ENCODE peak calls at places on chromosomes 4 and X, in seven cellular contexts. One of them, this sample, is unnamed.
A peak's percentile ranks its signal among the peaks of the same experiment; 100 is the strongest.

GRCh38 chrX:39577976-39578962 is 519.5 kb downstream of the BCOR start:
- DNase-seq in psoas muscle: peak; percentile 60
- DNase-seq in A549: no peak
- DNase-seq in cardiac muscle cell: no peak
- DNase-seq in lower lobe of right lung: no peak
- DNase-seq in IMR-90: no peak
- DNase-seq in HCT116: no peak
- DNase-seq in this sample: no peak

GRCh38 chrX:134622813-134623185 is 35.5 kb downstream of the PLAC1 start:
- DNase-seq in psoas muscle: no peak
- DNase-seq in A549: no peak
- DNase-seq in cardiac muscle cell: no peak
- DNase-seq in lower lobe of right lung: no peak
- DNase-seq in IMR-90: no peak
- DNase-seq in HCT116: no peak
- DNase-seq in this sample: peak; percentile 48

GRCh38 chrX:37926700-37927099 is 79.3 kb upstream of the DYNLT3 start:
- DNase-seq in psoas muscle: no peak
- DNase-seq in A549: peak; percentile 2
- DNase-seq in cardiac muscle cell: peak; percentile 30
- DNase-seq in lower lobe of right lung: no peak
- DNase-seq in IMR-90: peak; percentile 41
- DNase-seq in HCT116: no peak
- DNase-seq in this sample: peak; percentile 65

GRCh38 chr4:76251448-76252270 is at the start of gene FAM47E:
- DNase-seq in psoas muscle: peak; percentile 93
- DNase-seq in A549: peak; percentile 24
- DNase-seq in cardiac muscle cell: peak; percentile 87
- DNase-seq in lower lobe of right lung: peak; percentile 92
- DNase-seq in IMR-90: peak; percentile 6
- DNase-seq in HCT116: no peak
- DNase-seq in this sample: peak; percentile 23

GRCh38 chr4:54840430-54840829 is 182.7 kb downstream of the KIT start:
- DNase-seq in psoas muscle: no peak
- DNase-seq in A549: no peak
- DNase-seq in cardiac muscle cell: no peak
- DNase-seq in lower lobe of right lung: no peak
- DNase-seq in IMR-90: no peak
- DNase-seq in HCT116: no peak
- DNase-seq in this sample: no peak

GRCh38 chr4:121555315-121556107 is 141.3 kb downstream of the ANXA5 start:
- DNase-seq in psoas muscle: no peak
- DNase-seq in A549: no peak
- DNase-seq in cardiac muscle cell: no peak
- DNase-seq in lower lobe of right lung: no peak
- DNase-seq in IMR-90: peak; percentile 8
- DNase-seq in HCT116: no peak
- DNase-seq in this sample: peak; percentile 17

GRCh38 chr4:182019148-182019652 is 224.0 kb upstream of the TENM3 start:
- DNase-seq in psoas muscle: no peak
- DNase-seq in A549: no peak
- DNase-seq in cardiac muscle cell: no peak
- DNase-seq in lower lobe of right lung: no peak
- DNase-seq in IMR-90: no peak
- DNase-seq in HCT116: no peak
- DNase-seq in this sample: no peak

GRCh38 chrX:106612403-106612789 is 618 bp downstream of the RADX start:
- DNase-seq in psoas muscle: no peak
- DNase-seq in A549: no peak
- DNase-seq in cardiac muscle cell: peak; percentile 15
- DNase-seq in lower lobe of right lung: no peak
- DNase-seq in IMR-90: no peak
- DNase-seq in HCT116: no peak
- DNase-seq in this sample: no peak

GRCh38 chr4:47222276-47222675 is 190.9 kb downstream of the GABRB1 start:
- DNase-seq in psoas muscle: no peak
- DNase-seq in A549: no peak
- DNase-seq in cardiac muscle cell: no peak
- DNase-seq in lower lobe of right lung: no peak
- DNase-seq in IMR-90: peak; percentile 22
- DNase-seq in HCT116: no peak
- DNase-seq in this sample: peak; percentile 77

GRCh38 chr4:140726776-140727500 is 29.2 kb downstream of the TBC1D9 start:
- DNase-seq in psoas muscle: no peak
- DNase-seq in A549: peak; percentile 13
- DNase-seq in cardiac muscle cell: no peak
- DNase-seq in lower lobe of right lung: no peak
- DNase-seq in IMR-90: peak; percentile 28
- DNase-seq in HCT116: no peak
- DNase-seq in this sample: peak; percentile 25

GRCh38 chr4:145909331-145909730 is 29.3 kb downstream of the ZNF827 start:
- DNase-seq in psoas muscle: peak; percentile 82
- DNase-seq in A549: peak; percentile 74
- DNase-seq in cardiac muscle cell: peak; percentile 64
- DNase-seq in lower lobe of right lung: peak; percentile 84
- DNase-seq in IMR-90: no peak
- DNase-seq in HCT116: no peak
- DNase-seq in this sample: no peak

GRCh38 chrX:115324194-115324593 is 34.7 kb downstream of the LUZP4 start:
- DNase-seq in psoas muscle: no peak
- DNase-seq in A549: no peak
- DNase-seq in cardiac muscle cell: no peak
- DNase-seq in lower lobe of right lung: peak; percentile 56
- DNase-seq in IMR-90: peak; percentile 26
- DNase-seq in HCT116: no peak
- DNase-seq in this sample: peak; percentile 36

GRCh38 chr4:101279377-101279871 is 67.9 kb downstream of the PPP3CA start:
- DNase-seq in psoas muscle: no peak
- DNase-seq in A549: no peak
- DNase-seq in cardiac muscle cell: no peak
- DNase-seq in lower lobe of right lung: no peak
- DNase-seq in IMR-90: peak; percentile 97
- DNase-seq in HCT116: no peak
- DNase-seq in this sample: peak; percentile 95

GRCh38 chr4:159090255-159090654 is 12.6 kb upstream of the RAPGEF2 start:
- DNase-seq in psoas muscle: no peak
- DNase-seq in A549: no peak
- DNase-seq in cardiac muscle cell: no peak
- DNase-seq in lower lobe of right lung: no peak
- DNase-seq in IMR-90: no peak
- DNase-seq in HCT116: no peak
- DNase-seq in this sample: no peak

GRCh38 chrX:103691059-103691458 is 4.6 kb upstream of the MORF4L2 start:
- DNase-seq in psoas muscle: no peak
- DNase-seq in A549: no peak
- DNase-seq in cardiac muscle cell: no peak
- DNase-seq in lower lobe of right lung: no peak
- DNase-seq in IMR-90: no peak
- DNase-seq in HCT116: no peak
- DNase-seq in this sample: no peak

GRCh38 chrX:149371984-149372383 is 133.1 kb downstream of the IDS start:
- DNase-seq in psoas muscle: no peak
- DNase-seq in A549: no peak
- DNase-seq in cardiac muscle cell: no peak
- DNase-seq in lower lobe of right lung: no peak
- DNase-seq in IMR-90: no peak
- DNase-seq in HCT116: no peak
- DNase-seq in this sample: no peak

GRCh38 chr4:123547167-123547817 is 150.7 kb downstream of the SPRY1 start:
- DNase-seq in psoas muscle: no peak
- DNase-seq in A549: no peak
- DNase-seq in cardiac muscle cell: peak; percentile 34
- DNase-seq in lower lobe of right lung: peak; percentile 89
- DNase-seq in IMR-90: no peak
- DNase-seq in HCT116: no peak
- DNase-seq in this sample: no peak

GRCh38 chrX:97820170-97820569 is 936.5 kb downstream of the RPA4 start:
- DNase-seq in psoas muscle: no peak
- DNase-seq in A549: no peak
- DNase-seq in cardiac muscle cell: no peak
- DNase-seq in lower lobe of right lung: no peak
- DNase-seq in IMR-90: no peak
- DNase-seq in HCT116: no peak
- DNase-seq in this sample: no peak

GRCh38 chrX:37776283-37776986 is 3.4 kb upstream of the CYBB start:
- DNase-seq in psoas muscle: no peak
- DNase-seq in A549: no peak
- DNase-seq in cardiac muscle cell: no peak
- DNase-seq in lower lobe of right lung: no peak
- DNase-seq in IMR-90: no peak
- DNase-seq in HCT116: no peak
- DNase-seq in this sample: no peak

GRCh38 chr4:159355456-159355855 is 252.6 kb downstream of the RAPGEF2 start:
- DNase-seq in psoas muscle: no peak
- DNase-seq in A549: no peak
- DNase-seq in cardiac muscle cell: no peak
- DNase-seq in lower lobe of right lung: no peak
- DNase-seq in IMR-90: no peak
- DNase-seq in HCT116: no peak
- DNase-seq in this sample: no peak

GRCh38 chr4:911221-911751 is 20.8 kb downstream of the GAK start:
- DNase-seq in psoas muscle: peak; percentile 28
- DNase-seq in A549: no peak
- DNase-seq in cardiac muscle cell: no peak
- DNase-seq in lower lobe of right lung: peak; percentile 39
- DNase-seq in IMR-90: no peak
- DNase-seq in HCT116: no peak
- DNase-seq in this sample: no peak

GRCh38 chrX:123588723-123589122 is 144.1 kb downstream of the THOC2 start:
- DNase-seq in psoas muscle: no peak
- DNase-seq in A549: no peak
- DNase-seq in cardiac muscle cell: no peak
- DNase-seq in lower lobe of right lung: no peak
- DNase-seq in IMR-90: no peak
- DNase-seq in HCT116: no peak
- DNase-seq in this sample: no peak

GRCh38 chr4:16969696-16970135 is 71.3 kb upstream of the LDB2 start:
- DNase-seq in psoas muscle: peak; percentile 61
- DNase-seq in A549: no peak
- DNase-seq in cardiac muscle cell: no peak
- DNase-seq in lower lobe of right lung: no peak
- DNase-seq in IMR-90: peak; percentile 84
- DNase-seq in HCT116: no peak
- DNase-seq in this sample: peak; percentile 72

GRCh38 chr4:125243835-125244397 is 70.8 kb upstream of the FAT4 start:
- DNase-seq in psoas muscle: no peak
- DNase-seq in A549: no peak
- DNase-seq in cardiac muscle cell: no peak
- DNase-seq in lower lobe of right lung: no peak
- DNase-seq in IMR-90: peak; percentile 12
- DNase-seq in HCT116: no peak
- DNase-seq in this sample: peak; percentile 23

DNA sequence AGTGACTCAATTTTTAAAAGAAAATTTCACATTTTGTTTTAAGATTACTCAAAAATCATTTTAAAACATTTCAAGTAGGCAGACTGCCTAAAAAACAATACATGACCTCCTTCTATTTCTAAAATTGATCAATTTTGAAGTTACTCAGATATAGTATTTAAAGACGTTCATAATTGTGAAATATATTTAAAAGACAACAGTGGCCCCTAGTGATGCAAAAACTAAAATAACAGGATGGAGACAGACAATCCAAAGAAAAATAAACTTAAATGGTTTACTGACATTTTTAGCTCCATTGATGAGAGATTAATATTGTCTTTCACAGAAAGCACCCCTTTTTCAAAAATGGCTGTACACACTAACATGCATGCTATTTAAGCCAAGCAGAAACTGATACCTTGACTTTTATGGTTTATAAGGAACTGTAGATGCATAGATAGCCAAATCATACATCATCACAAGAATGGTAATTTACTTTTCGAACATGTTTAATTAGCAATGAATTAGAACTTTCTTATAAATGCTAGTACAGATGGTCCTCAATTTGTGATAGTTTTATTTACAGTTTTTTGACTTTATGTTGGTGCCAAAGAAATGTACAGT is 69.8 kb upstream of the FAT4 start:
- DNase-seq in psoas muscle: no peak
- DNase-seq in A549: no peak
- DNase-seq in cardiac muscle cell: peak; percentile 12
- DNase-seq in lower lobe of right lung: no peak
- DNase-seq in IMR-90: peak; percentile 47
- DNase-seq in HCT116: no peak
- DNase-seq in this sample: peak; percentile 57
- TF ChIP-seq CTCF in psoas muscle: peak; percentile 57
- TF ChIP-seq CTCF in A549: peak; percentile 36
- TF ChIP-seq CTCF in cardiac muscle cell: peak; percentile 42
- TF ChIP-seq CTCF in lower lobe of right lung: peak; percentile 36
- TF ChIP-seq CTCF in IMR-90: peak; percentile 54
- TF ChIP-seq CTCF in HCT116: peak; percentile 56
- TF ChIP-seq CTCF in this sample: peak; percentile 42

GRCh38 chr4:82891728-82892466 is 944 bp upstream of the SEC31A start:
- DNase-seq in psoas muscle: no peak
- DNase-seq in A549: no peak
- DNase-seq in cardiac muscle cell: no peak
- DNase-seq in lower lobe of right lung: no peak
- DNase-seq in IMR-90: peak; percentile 35
- DNase-seq in HCT116: no peak
- DNase-seq in this sample: peak; percentile 54
- H3K4me3 ChIP-seq in psoas muscle: peak overlapping the region; percentile 66
- H3K4me3 ChIP-seq in A549: peak overlapping the region; percentile 61
- H3K4me3 ChIP-seq in cardiac muscle cell: peak overlapping the region; percentile 75
- H3K4me3 ChIP-seq in lower lobe of right lung: peak overlapping the region; percentile 87
- H3K4me3 ChIP-seq in IMR-90: peak overlapping the region; percentile 94
- H3K4me3 ChIP-seq in HCT116: peak overlapping the region; percentile 80
- H3K4me3 ChIP-seq in this sample: peak overlapping the region; percentile 94

DNA sequence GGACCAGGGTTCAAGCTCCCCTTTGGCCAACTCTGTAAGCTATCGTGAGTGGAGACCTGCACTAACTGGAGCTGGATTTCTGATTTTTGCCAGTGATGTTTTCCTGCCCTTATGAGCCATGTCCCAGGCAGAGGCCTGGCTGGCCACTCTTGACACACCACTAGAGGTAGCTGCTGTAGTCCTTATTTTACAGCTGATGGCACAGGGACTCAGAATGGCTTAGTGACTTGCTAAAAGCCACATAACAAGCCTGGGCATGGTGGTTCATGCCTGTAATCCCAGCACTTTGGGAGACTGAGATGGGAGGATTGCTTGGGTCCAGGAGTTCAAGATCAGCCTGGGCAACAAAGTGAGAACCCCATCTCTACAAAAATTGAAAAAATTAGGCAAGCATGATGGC is 33.4 kb downstream of the CYTL1 start:
- DNase-seq in psoas muscle: no peak
- DNase-seq in A549: no peak
- DNase-seq in cardiac muscle cell: no peak
- DNase-seq in lower lobe of right lung: no peak
- DNase-seq in IMR-90: no peak
- DNase-seq in HCT116: no peak
- DNase-seq in this sample: no peak
- TF ChIP-seq CTCF in psoas muscle: no peak
- TF ChIP-seq CTCF in A549: peak; percentile 21
- TF ChIP-seq CTCF in cardiac muscle cell: peak; percentile 10
- TF ChIP-seq CTCF in lower lobe of right lung: no peak
- TF ChIP-seq CTCF in IMR-90: peak; percentile 16
- TF ChIP-seq CTCF in HCT116: peak; percentile 47
- TF ChIP-seq CTCF in this sample: peak; percentile 44

DNA sequence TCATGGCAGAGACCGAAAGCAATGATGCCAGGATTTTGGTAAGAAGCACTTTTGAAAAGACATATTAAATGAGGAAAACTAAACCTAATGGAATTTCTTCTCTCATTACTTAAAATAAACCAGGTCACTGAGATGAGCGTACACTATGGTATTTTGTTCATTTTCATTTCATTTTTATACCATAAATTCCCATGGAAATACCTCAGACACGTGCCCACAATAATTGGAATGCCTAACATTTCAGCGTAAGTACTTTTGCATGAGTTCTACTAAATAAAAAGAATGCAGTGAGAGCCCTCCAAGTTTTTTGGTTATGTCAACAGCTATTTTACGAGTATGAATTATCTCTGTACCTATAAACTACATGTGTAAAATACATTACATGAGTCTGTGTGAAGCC is 3.2 kb downstream of the CAMK2D start:
- DNase-seq in psoas muscle: no peak
- DNase-seq in A549: no peak
- DNase-seq in cardiac muscle cell: no peak
- DNase-seq in lower lobe of right lung: no peak
- DNase-seq in IMR-90: peak; percentile 81
- DNase-seq in HCT116: no peak
- DNase-seq in this sample: peak; percentile 62
- H3K4me3 ChIP-seq in psoas muscle: peak overlapping the region; percentile 88
- H3K4me3 ChIP-seq in A549: peak overlapping the region; percentile 90
- H3K4me3 ChIP-seq in cardiac muscle cell: peak overlapping the region; percentile 77
- H3K4me3 ChIP-seq in lower lobe of right lung: no peak overlapping the region
- H3K4me3 ChIP-seq in IMR-90: peak overlapping the region; percentile 23
- H3K4me3 ChIP-seq in HCT116: no peak overlapping the region
- H3K4me3 ChIP-seq in this sample: no peak overlapping the region